ENCODE peak calls at places on chromosomes 13 and 19, in four cellular contexts. One of them, this sample, is unnamed.
A peak's percentile ranks its signal among the peaks of the same experiment; 100 is the strongest.

GRCh38 chr13:110617326-110618072 is 2.2 kb downstream of the NAXD start:
- DNase-seq in Caco-2: no peak
- DNase-seq in fibroblast of the aortic adventitia: peak; percentile 82
- DNase-seq in tibial nerve: peak; percentile 35
- DNase-seq in this sample: no peak

GRCh38 chr19:29591670-29592069 is 14.4 kb upstream of the POP4 start:
- DNase-seq in fibroblast of the aortic adventitia: no peak
- DNase-seq in Caco-2: no peak
- DNase-seq in tibial nerve: no peak
- DNase-seq in this sample: no peak

GRCh38 chr19:19627716-19628498 is at the start of gene LPAR2:
- DNase-seq in Caco-2: peak; percentile 79
- DNase-seq in tibial nerve: no peak
- DNase-seq in fibroblast of the aortic adventitia: no peak
- DNase-seq in this sample: peak; percentile 76

GRCh38 chr13:113918580-113918979 is 54.7 kb upstream of the GAS6 start:
- DNase-seq in tibial nerve: no peak
- DNase-seq in fibroblast of the aortic adventitia: no peak
- DNase-seq in Caco-2: no peak
- DNase-seq in this sample: no peak

GRCh38 chr13:26601669-26602068 is 44.2 kb downstream of the WASF3 start:
- DNase-seq in tibial nerve: no peak
- DNase-seq in Caco-2: no peak
- DNase-seq in fibroblast of the aortic adventitia: peak; percentile 35
- DNase-seq in this sample: no peak

GRCh38 chr19:47726467-47726866 is 13.2 kb downstream of the EHD2 start:
- DNase-seq in Caco-2: no peak
- DNase-seq in fibroblast of the aortic adventitia: peak; percentile 79
- DNase-seq in tibial nerve: no peak
- DNase-seq in this sample: no peak

GRCh38 chr13:24306632-24307031 is 2.7 kb upstream of the C1QTNF9 start:
- DNase-seq in tibial nerve: no peak
- DNase-seq in fibroblast of the aortic adventitia: peak; percentile 54
- DNase-seq in Caco-2: no peak
- DNase-seq in this sample: no peak

GRCh38 chr19:2815191-2815614 is 4.5 kb upstream of the ZNF554 start:
- DNase-seq in fibroblast of the aortic adventitia: no peak
- DNase-seq in Caco-2: no peak
- DNase-seq in tibial nerve: no peak
- DNase-seq in this sample: no peak

GRCh38 chr13:105450784-105451183 is 1084.7 kb downstream of the EFNB2 start:
- DNase-seq in Caco-2: no peak
- DNase-seq in tibial nerve: no peak
- DNase-seq in fibroblast of the aortic adventitia: no peak
- DNase-seq in this sample: no peak

GRCh38 chr19:46404039-46404883 is 9.1 kb downstream of the CCDC8 start:
- DNase-seq in tibial nerve: peak; percentile 47
- DNase-seq in Caco-2: peak; percentile 81
- DNase-seq in fibroblast of the aortic adventitia: peak; percentile 59
- DNase-seq in this sample: peak; percentile 64

GRCh38 chr13:86846501-86846900 is 824.7 kb upstream of the SLITRK5 start:
- DNase-seq in tibial nerve: no peak
- DNase-seq in fibroblast of the aortic adventitia: no peak
- DNase-seq in Caco-2: no peak
- DNase-seq in this sample: no peak

GRCh38 chr13:107466326-107466725 is 749.0 kb downstream of the LIG4 start:
- DNase-seq in Caco-2: no peak
- DNase-seq in tibial nerve: no peak
- DNase-seq in fibroblast of the aortic adventitia: peak; percentile 15
- DNase-seq in this sample: peak; percentile 6

GRCh38 chr19:47792616-47793015 is 11.7 kb downstream of the TPRX1 start:
- DNase-seq in tibial nerve: no peak
- DNase-seq in Caco-2: no peak
- DNase-seq in fibroblast of the aortic adventitia: no peak
- DNase-seq in this sample: no peak

GRCh38 chr13:44575741-44576395 is at the start of gene TSC22D1:
- DNase-seq in tibial nerve: peak; percentile 34
- DNase-seq in fibroblast of the aortic adventitia: peak; percentile 58
- DNase-seq in Caco-2: no peak
- DNase-seq in this sample: peak; percentile 25

GRCh38 chr13:30027569-30028455 is 177.4 kb upstream of the UBL3 start:
- DNase-seq in tibial nerve: no peak
- DNase-seq in Caco-2: no peak
- DNase-seq in fibroblast of the aortic adventitia: no peak
- DNase-seq in this sample: no peak

GRCh38 chr19:2149980-2150793 is 1.2 kb downstream of the AP3D1 start:
- DNase-seq in fibroblast of the aortic adventitia: peak; percentile 25
- DNase-seq in tibial nerve: no peak
- DNase-seq in Caco-2: no peak
- DNase-seq in this sample: no peak

GRCh38 chr19:2578391-2578826 is 102.5 kb downstream of the GADD45B start:
- DNase-seq in tibial nerve: no peak
- DNase-seq in Caco-2: no peak
- DNase-seq in fibroblast of the aortic adventitia: peak; percentile 79
- DNase-seq in this sample: peak; percentile 49

GRCh38 chr19:28221736-28222135 is 991.2 kb downstream of the UQCRFS1 start:
- DNase-seq in fibroblast of the aortic adventitia: no peak
- DNase-seq in Caco-2: no peak
- DNase-seq in tibial nerve: no peak
- DNase-seq in this sample: no peak

GRCh38 chr13:95607363-95607762 is 37.1 kb downstream of the DZIP1 start:
- DNase-seq in Caco-2: no peak
- DNase-seq in fibroblast of the aortic adventitia: peak; percentile 73
- DNase-seq in tibial nerve: no peak
- DNase-seq in this sample: no peak

GRCh38 chr19:17079710-17080440 is 4.3 kb downstream of the MYO9B start:
- DNase-seq in Caco-2: no peak
- DNase-seq in tibial nerve: peak; percentile 73
- DNase-seq in fibroblast of the aortic adventitia: peak; percentile 99
- DNase-seq in this sample: peak; percentile 51

GRCh38 chr13:72586519-72586918 is 140.9 kb downstream of the MZT1 start:
- DNase-seq in tibial nerve: no peak
- DNase-seq in Caco-2: no peak
- DNase-seq in fibroblast of the aortic adventitia: no peak
- DNase-seq in this sample: no peak

GRCh38 chr13:38785047-38785446 is 98.2 kb downstream of the FREM2 start:
- DNase-seq in tibial nerve: no peak
- DNase-seq in fibroblast of the aortic adventitia: no peak
- DNase-seq in Caco-2: no peak
- DNase-seq in this sample: no peak

GRCh38 chr19:776549-776948 is 20.7 kb upstream of the PTBP1 start:
- DNase-seq in tibial nerve: no peak
- DNase-seq in fibroblast of the aortic adventitia: no peak
- DNase-seq in Caco-2: no peak
- DNase-seq in this sample: no peak

GRCh38 chr19:35299523-35300339 is 7.8 kb downstream of the MAG start:
- DNase-seq in Caco-2: no peak
- DNase-seq in tibial nerve: no peak
- DNase-seq in fibroblast of the aortic adventitia: no peak
- DNase-seq in this sample: no peak

GRCh38 chr13:66994097-66994496 is 236.0 kb downstream of the PCDH9 start:
- DNase-seq in fibroblast of the aortic adventitia: peak; percentile 67
- DNase-seq in Caco-2: peak; percentile 36
- DNase-seq in tibial nerve: peak; percentile 45
- DNase-seq in this sample: no peak
- TF ChIP-seq CTCF in fibroblast of the aortic adventitia: peak; percentile 73
- TF ChIP-seq CTCF in Caco-2: no peak
- TF ChIP-seq CTCF in tibial nerve: peak; percentile 33
- TF ChIP-seq CTCF in this sample: no peak

GRCh38 chr13:48647625-48648024 is 6.1 kb upstream of the CYSLTR2 start:
- DNase-seq in Caco-2: peak; percentile 47
- DNase-seq in tibial nerve: no peak
- DNase-seq in fibroblast of the aortic adventitia: no peak
- DNase-seq in this sample: peak; percentile 7
- TF ChIP-seq CTCF in Caco-2: peak; percentile 43
- TF ChIP-seq CTCF in tibial nerve: no peak
- TF ChIP-seq CTCF in fibroblast of the aortic adventitia: no peak
- TF ChIP-seq CTCF in this sample: no peak

GRCh38 chr13:34863360-34864135 is 78.5 kb upstream of the NBEA start:
- DNase-seq in fibroblast of the aortic adventitia: peak; percentile 53
- DNase-seq in Caco-2: peak; percentile 37
- DNase-seq in tibial nerve: no peak
- DNase-seq in this sample: peak; percentile 58
- TF ChIP-seq CTCF in fibroblast of the aortic adventitia: no peak
- TF ChIP-seq CTCF in Caco-2: no peak
- TF ChIP-seq CTCF in tibial nerve: no peak
- TF ChIP-seq CTCF in this sample: no peak

DNA sequence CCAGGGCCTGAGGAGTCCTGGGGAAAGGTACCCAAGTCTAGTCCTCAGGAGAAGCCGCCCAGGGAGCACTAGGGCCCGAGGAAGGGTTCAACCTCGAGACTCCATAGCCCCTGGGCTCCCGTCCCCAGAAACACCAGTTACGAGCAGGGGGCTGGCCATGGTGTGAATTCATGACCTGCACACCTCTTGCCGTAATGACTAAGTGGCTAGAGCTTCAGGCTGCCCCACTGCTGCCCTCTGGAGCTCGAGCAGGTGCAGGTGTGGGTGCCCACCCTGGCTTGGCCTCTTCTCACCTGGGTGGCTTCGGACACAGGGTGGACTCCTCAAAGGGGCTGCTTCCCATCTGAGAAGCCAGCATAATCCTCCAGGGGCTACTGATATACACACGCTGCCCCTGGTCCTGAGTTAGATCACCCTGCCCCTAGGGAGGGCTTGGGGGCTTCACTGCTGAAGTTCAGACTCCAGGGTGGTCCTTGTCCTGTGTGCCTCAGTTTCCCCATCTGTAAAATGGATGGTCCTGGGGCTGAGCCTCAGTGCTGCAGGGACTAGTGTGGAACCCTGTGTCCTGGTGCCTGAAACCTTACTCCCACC is 13.6 kb downstream of the SPC24 start:
- DNase-seq in Caco-2: peak; percentile 45
- DNase-seq in tibial nerve: no peak
- DNase-seq in fibroblast of the aortic adventitia: no peak
- DNase-seq in this sample: peak; percentile 61
- TF ChIP-seq CTCF in Caco-2: no peak
- TF ChIP-seq CTCF in tibial nerve: no peak
- TF ChIP-seq CTCF in fibroblast of the aortic adventitia: no peak
- TF ChIP-seq CTCF in this sample: peak; percentile 35

GRCh38 chr19:4660181-4660791 is 9.9 kb downstream of the MYDGF start:
- DNase-seq in Caco-2: peak; percentile 64
- DNase-seq in tibial nerve: no peak
- DNase-seq in fibroblast of the aortic adventitia: no peak
- DNase-seq in this sample: peak; percentile 45
- TF ChIP-seq CTCF in Caco-2: no peak
- TF ChIP-seq CTCF in tibial nerve: peak; percentile 12
- TF ChIP-seq CTCF in fibroblast of the aortic adventitia: peak; percentile 12
- TF ChIP-seq CTCF in this sample: peak; percentile 27

DNA sequence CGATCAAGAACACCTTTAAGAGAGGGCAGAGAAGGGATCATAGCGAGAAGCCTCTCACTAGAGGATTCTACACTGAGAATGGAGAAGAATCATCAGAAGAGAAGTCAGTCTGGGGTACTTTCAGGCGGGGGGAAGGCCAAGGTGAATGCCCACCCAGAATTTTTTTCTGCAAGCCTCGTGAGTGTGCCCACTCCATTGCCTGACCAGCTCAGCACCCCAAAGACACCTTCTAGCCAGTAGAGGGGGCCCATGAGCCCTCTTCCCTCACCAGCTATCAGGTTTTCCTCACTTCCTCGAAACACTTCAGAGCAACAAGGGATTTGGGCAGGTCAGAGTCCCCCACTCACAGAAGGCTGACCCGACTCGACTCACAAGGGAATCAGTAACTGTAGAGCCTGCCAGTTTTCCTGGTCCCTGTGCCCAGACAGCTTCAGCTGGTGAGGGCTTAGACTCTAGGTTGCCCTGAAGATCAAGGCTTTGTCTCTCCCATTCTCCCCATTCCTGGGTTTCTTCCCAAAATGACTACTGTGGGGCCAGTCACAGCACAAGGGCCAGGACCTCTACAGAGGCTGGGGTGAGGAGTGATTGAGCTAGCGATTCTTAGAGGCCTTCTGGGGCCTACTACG is 18.4 kb downstream of the NLRP13 start:
- DNase-seq in tibial nerve: no peak
- DNase-seq in fibroblast of the aortic adventitia: no peak
- DNase-seq in Caco-2: no peak
- DNase-seq in this sample: peak; percentile 20
- TF ChIP-seq CTCF in tibial nerve: no peak
- TF ChIP-seq CTCF in fibroblast of the aortic adventitia: no peak
- TF ChIP-seq CTCF in Caco-2: peak; percentile 42
- TF ChIP-seq CTCF in this sample: no peak

DNA sequence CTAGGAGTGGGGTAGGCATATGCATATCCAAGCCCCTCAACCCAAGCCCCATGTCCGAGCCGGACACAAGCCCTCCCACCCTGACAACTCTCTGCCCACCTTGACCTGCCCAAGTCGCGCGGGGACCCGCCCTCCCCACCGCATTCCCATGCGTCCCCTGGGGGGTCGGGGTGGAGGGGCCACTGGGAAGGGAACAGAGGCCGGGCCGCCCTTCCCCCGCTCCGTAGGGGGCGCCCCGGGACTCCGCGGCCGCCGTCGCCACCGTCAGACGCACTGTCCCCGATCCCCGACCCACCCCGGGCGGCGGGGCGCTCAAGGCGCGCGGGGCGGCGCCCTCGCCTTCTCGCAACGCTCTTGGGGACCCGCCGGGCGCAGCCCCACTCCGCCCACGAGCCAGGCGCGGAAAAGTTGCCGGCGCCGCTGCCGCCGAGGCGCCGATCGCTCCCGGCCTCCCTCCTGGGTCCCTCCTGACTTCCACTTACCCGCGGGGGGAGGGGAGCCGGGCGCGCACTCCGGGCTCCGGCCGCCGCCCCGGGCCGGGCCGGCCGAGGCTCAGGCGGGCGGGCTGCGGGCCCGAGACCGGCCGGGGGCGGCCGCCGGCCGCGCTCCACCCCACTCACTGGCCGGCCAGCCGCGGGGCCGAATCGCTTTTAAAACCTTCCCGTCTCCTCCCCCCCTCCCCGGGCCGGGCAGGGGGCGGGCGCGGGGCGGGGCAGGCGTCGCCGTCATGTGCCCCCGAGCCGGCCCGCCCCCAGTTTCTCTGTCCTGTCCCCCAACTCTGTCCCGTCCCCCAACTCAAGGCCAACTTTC is 34.4 kb upstream of the NANOS3 start:
- DNase-seq in tibial nerve: peak; percentile 82
- DNase-seq in fibroblast of the aortic adventitia: peak; percentile 67
- DNase-seq in Caco-2: peak; percentile 70
- DNase-seq in this sample: peak; percentile 83
- TF ChIP-seq CTCF in tibial nerve: peak; percentile 28
- TF ChIP-seq CTCF in fibroblast of the aortic adventitia: no peak
- TF ChIP-seq CTCF in Caco-2: no peak
- TF ChIP-seq CTCF in this sample: no peak